ENCODE peak calls at places on chromosome 7, in five cellular contexts. T is neural progenitor cell, O is colonic mucosa, P is K562, M is mammary epithelial cell. F is an unnamed sample.

GRCh38 chr7:116271161-116271979 is 61.0 kb downstream of the TES start:
- DNase-seq in T (no peak), O (no peak), P (no peak), M (no peak), F (peak)

GRCh38 chr7:132455306-132455705 is 121.0 kb downstream of the PLXNA4 start:
- DNase-seq in T (no peak), O (no peak), P (no peak), M (no peak), F (no peak)

GRCh38 chr7:697259-697615 is 29.3 kb upstream of the DNAAF5 start:
- DNase-seq in T (no peak), O (no peak), P (no peak), M (no peak), F (no peak)

GRCh38 chr7:131071786-131072504 is 255.7 kb upstream of the MKLN1 start:
- DNase-seq in T (no peak), O (no peak), P (peak), M (peak), F (peak)

GRCh38 chr7:65609131-65609530 is 235.5 kb downstream of the ZNF92 start:
- DNase-seq in T (no peak), O (no peak), P (no peak), M (no peak), F (no peak)

GRCh38 chr7:157537056-157537455 is 200.3 kb downstream of the DNAJB6 start:
- DNase-seq in T (no peak), O (no peak), P (no peak), M (no peak), F (no peak)

GRCh38 chr7:135771961-135772638 is 23.5 kb upstream of the FAM180A start:
- DNase-seq in T (no peak), O (no peak), P (no peak), M (peak), F (no peak)

GRCh38 chr7:149731207-149731955 is 42.0 kb downstream of the ZNF467 start:
- DNase-seq in T (no peak), O (no peak), P (no peak), M (no peak), F (no peak)

GRCh38 chr7:27917774-27918314 is 177.9 kb downstream of the TAX1BP1 start:
- DNase-seq in T (no peak), O (no peak), P (no peak), M (peak), F (peak)

GRCh38 chr7:95473276-95473985 is 12.3 kb upstream of the ASB4 start:
- DNase-seq in T (peak), O (no peak), P (no peak), M (no peak), F (no peak)

GRCh38 chr7:133186060-133186459 is 66.8 kb upstream of the EXOC4 start:
- DNase-seq in T (no peak), O (no peak), P (no peak), M (no peak), F (no peak)

GRCh38 chr7:45088821-45089313 is at the start of gene NACAD:
- DNase-seq in T (peak), O (no peak), P (peak), M (no peak), F (no peak)

GRCh38 chr7:137209151-137209822 is 134.2 kb downstream of the PTN start:
- DNase-seq in T (no peak), O (no peak), P (no peak), M (no peak), F (no peak)

GRCh38 chr7:42102301-42102700 is 134.7 kb downstream of the GLI3 start:
- DNase-seq in T (no peak), O (no peak), P (no peak), M (no peak), F (no peak)

GRCh38 chr7:34100661-34101060 is 195.3 kb downstream of the BMPER start:
- DNase-seq in T (no peak), O (no peak), P (no peak), M (peak), F (no peak)

GRCh38 chr7:157021071-157021891 is 10.8 kb upstream of the MNX1 start:
- DNase-seq in T (peak), O (peak), P (no peak), M (no peak), F (no peak)

GRCh38 chr7:75631711-75632110 is 107.0 kb downstream of the HIP1 start:
- DNase-seq in T (no peak), O (no peak), P (no peak), M (no peak), F (no peak)

GRCh38 chr7:154906736-154907355 is 96.1 kb downstream of the PAXIP1 start:
- DNase-seq in T (no peak), O (no peak), P (no peak), M (no peak), F (no peak)

GRCh38 chr7:90816511-90817142 is 220.5 kb downstream of the CDK14 start:
- DNase-seq in T (no peak), O (no peak), P (no peak), M (peak), F (peak)

GRCh38 chr7:8214162-8214897 is 47.6 kb downstream of the ICA1 start:
- DNase-seq in T (no peak), O (no peak), P (no peak), M (peak), F (no peak)

GRCh38 chr7:96188623-96188991 is 133.3 kb downstream of the SLC25A13 start:
- DNase-seq in T (no peak), O (no peak), P (no peak), M (no peak), F (no peak)

GRCh38 chr7:79272066-79272669 is 181.3 kb downstream of the MAGI2 start:
- DNase-seq in T (peak), O (no peak), P (peak), M (no peak), F (no peak)

GRCh38 chr7:7745966-7746365 is 27.6 kb upstream of the RPA3 start:
- DNase-seq in T (no peak), O (no peak), P (no peak), M (no peak), F (no peak)

GRCh38 chr7:119713606-119714005 is 559.4 kb upstream of the KCND2 start:
- DNase-seq in T (no peak), O (no peak), P (no peak), M (no peak), F (no peak)

GRCh38 chr7:232571-233455 is 40.4 kb downstream of the FAM20C start:
- DNase-seq in T (no peak), O (no peak), P (no peak), M (no peak), F (no peak)

GRCh38 chr7:40220421-40220911 is 85.7 kb downstream of the SUGCT start:
- DNase-seq in T (no peak), O (no peak), P (no peak), M (peak), F (peak)

GRCh38 chr7:1948887-1949680 is 279.0 kb downstream of the ELFN1 start:
- DNase-seq in T (no peak), O (no peak), P (no peak), M (no peak), F (no peak)

GRCh38 chr7:101900103-101900502 is 82.7 kb downstream of the CUX1 start:
- DNase-seq in T (no peak), O (no peak), P (no peak), M (peak), F (no peak)

GRCh38 chr7:16668978-16669377 is 23.0 kb downstream of the BZW2 start:
- DNase-seq in T (no peak), O (no peak), P (no peak), M (no peak), F (peak)

GRCh38 chr7:137890449-137890916 is 43.7 kb upstream of the DGKI start:
- DNase-seq in T (no peak), O (no peak), P (no peak), M (no peak), F (no peak)

GRCh38 chr7:37074370-37074769 is 350.1 kb upstream of the AOAH start:
- DNase-seq in T (peak), O (no peak), P (no peak), M (no peak), F (no peak)

GRCh38 chr7:131250331-131250730 is 77.3 kb upstream of the MKLN1 start:
- DNase-seq in T (peak), O (no peak), P (no peak), M (no peak), F (peak)

GRCh38 chr7:47739301-47739870 is 157.5 kb upstream of the TNS3 start:
- DNase-seq in T (peak), O (no peak), P (no peak), M (no peak), F (no peak)

GRCh38 chr7:27150568-27151340 is 1.6 kb downstream of the HOXA3 start:
- DNase-seq in T (peak), O (peak), P (peak), M (peak), F (peak)

GRCh38 chr7:134480730-134481129 is 21.8 kb upstream of the AKR1B1 start:
- DNase-seq in T (no peak), O (no peak), P (no peak), M (peak), F (peak)

GRCh38 chr7:39683216-39683845 is 60.0 kb downstream of the RALA start:
- DNase-seq in T (no peak), O (no peak), P (no peak), M (no peak), F (no peak)

GRCh38 chr7:12032146-12032545 is 178.9 kb upstream of the TMEM106B start:
- DNase-seq in T (no peak), O (no peak), P (no peak), M (no peak), F (no peak)
- H3K9ac ChIP-seq in T (no peak), O (no peak), P (no peak), M (no peak), F (no peak)

DNA sequence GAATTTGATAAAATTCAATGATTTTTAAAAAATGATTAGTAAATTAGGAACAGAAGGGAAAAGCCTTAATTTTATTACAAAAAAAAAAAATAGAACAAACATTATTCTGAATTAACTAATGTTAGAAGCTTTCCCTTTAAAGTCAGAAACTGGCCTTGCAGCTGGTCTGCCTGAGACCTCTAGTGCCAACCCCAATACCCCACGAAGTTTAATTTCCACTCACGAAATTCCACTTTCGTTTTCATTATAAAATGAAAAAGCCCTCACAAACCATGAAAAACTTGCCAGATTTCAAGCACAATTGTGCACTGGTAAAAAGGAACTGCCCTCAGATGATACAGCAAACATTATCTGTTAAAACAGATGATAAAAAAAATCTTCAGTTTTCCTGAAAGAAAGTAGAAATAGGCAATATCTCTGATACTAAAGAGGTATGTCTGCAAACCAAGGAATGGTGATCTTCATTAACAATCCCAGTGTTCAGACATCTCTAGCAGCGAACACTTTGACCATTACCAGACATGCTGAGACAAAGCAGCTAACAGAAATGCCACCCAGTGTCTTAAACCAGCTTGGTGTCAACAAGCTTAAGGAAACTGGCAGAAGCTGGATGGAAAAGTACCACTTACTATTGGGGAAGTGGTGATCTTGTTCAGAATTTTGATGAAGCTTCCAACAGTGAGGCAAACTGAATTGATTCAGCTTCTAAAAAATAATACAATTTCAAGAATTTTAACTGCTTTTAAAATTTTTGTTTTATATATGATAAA is 80.2 kb downstream of the PALS2 start:
- DNase-seq in T (peak), O (no peak), P (no peak), M (peak), F (no peak)
- H3K9ac ChIP-seq in T (no peak), O (no peak), P (no peak), M (peak), F (no peak)

DNA sequence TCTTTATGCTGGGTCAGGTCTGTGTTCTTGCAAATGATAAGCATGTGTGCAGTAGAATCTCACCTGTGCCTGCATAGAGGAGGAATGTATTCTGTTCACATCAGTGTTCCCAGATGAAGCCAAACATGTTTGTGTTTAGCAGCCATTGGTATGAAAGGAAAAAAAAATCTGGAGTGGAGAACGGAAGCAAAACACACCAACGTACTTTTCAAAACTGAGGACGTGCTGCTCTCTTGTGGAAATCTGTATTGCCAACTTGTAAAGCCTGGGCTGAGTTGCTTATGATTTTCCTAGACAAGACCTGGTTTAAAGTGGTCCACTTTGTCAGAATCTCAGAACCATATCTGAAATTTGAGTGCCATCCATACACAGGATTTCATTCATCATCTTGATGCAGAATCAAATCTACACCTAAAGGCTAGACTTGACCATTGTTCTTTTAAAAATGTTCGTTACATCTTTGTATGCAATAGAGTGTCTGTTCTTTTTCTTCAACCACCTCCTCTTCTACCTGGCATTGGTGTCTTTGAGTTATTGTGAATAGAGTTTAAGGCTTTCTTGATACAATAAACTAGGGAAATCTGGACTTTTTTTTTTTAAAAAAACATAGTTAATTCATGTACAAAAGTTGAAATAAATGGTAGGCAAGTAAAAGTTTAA is 367.7 kb downstream of the PHF14 start:
- DNase-seq in T (peak), O (no peak), P (no peak), M (no peak), F (peak)
- H3K9ac ChIP-seq in T (no peak), O (no peak), P (no peak), M (peak), F (no peak)

DNA sequence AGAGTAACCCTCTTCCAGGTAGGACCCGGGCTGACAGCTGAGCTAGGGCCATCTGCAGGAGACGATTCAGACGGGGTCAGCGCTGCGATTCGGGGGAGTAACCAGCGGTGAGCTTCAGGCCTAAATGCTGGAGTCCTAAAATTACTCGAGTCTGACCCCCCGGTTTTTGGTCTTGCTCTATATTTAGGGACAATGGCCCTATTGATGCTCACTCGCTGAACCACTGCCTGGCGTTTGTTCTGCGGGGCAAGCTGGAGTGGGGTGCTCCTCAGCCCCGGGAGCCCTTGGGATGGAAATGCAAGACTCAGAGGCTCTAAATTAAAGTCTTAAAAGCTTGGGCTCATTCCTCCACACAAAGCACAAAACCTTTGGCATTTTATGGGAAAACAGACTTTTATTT is 120.0 kb downstream of the PRKAG2 start:
- DNase-seq in T (no peak), O (no peak), P (no peak), M (no peak), F (no peak)
- H3K9ac ChIP-seq in T (no peak), O (no peak), P (no peak), M (no peak), F (no peak)

DNA sequence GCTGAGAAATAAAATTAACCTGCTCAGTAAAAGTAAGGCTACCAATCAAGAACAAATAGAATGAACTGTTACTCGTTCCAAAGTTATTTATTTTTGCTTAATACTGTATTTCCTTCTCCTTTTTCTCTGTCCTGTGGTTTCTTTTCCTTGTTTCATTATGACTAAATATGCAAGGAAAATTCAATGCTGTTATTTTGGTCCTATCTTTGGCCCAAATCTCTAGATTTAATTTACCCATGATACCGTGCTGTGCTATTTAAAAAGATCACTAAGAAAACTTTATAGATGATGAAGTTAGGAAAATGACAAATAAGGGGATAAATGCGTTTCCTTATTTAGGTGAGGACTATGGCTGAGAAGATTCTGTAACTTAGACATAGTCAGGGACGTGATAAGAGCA is 45.3 kb upstream of the FAM133B start:
- DNase-seq in T (no peak), O (no peak), P (no peak), M (no peak), F (no peak)
- H3K9ac ChIP-seq in T (no peak), O (peak), P (no peak), M (peak), F (no peak)

GRCh38 chr7:55065511-55066229 is 46.9 kb downstream of the EGFR start:
- DNase-seq in T (peak), O (no peak), P (no peak), M (peak), F (peak)
- H3K9ac ChIP-seq in T (no peak), O (no peak), P (no peak), M (peak), F (no peak)

GRCh38 chr7:24725554-24726260 is 31.6 kb downstream of the GSDME start:
- DNase-seq in T (no peak), O (no peak), P (no peak), M (no peak), F (no peak)
- H3K9ac ChIP-seq in T (no peak), O (no peak), P (no peak), M (no peak), F (no peak)

GRCh38 chr7:70596575-70596891 is 535.4 kb upstream of the GALNT17 start:
- DNase-seq in T (no peak), O (peak), P (no peak), M (no peak), F (no peak)
- H3K9ac ChIP-seq in T (no peak), O (peak), P (no peak), M (no peak), F (no peak)

F was measured in trophoblast cell.